ENCODE peak calls at places on chromosomes 13 and 19, in seven cellular contexts. I, F, H, J, N, O and E are unnamed samples.
A peak's percentile ranks its signal among the peaks of the same experiment; 100 is the strongest.

GRCh38 chr19:42216653-42217521 is 590 bp downstream of the DEDD2 start:
- DNase-seq in O (no peak), F (peak; percentile 66), J (peak; percentile 83), I (peak; percentile 44), H (peak; percentile 34), N (peak; percentile 53), E (peak; percentile 11)

GRCh38 chr19:11016591-11016990 is 55.8 kb downstream of the SMARCA4 start:
- DNase-seq in J (no peak), O (no peak), F (no peak), I (no peak), N (no peak), H (no peak), E (peak; percentile 53)

GRCh38 chr19:31266196-31266595 is 83.0 kb downstream of the TSHZ3 start:
- DNase-seq in H (no peak), F (no peak), N (no peak), I (no peak), O (no peak), J (no peak), E (no peak)

GRCh38 chr19:14147797-14148605 is 11.6 kb upstream of the ASF1B start:
- DNase-seq in N (peak; percentile 44), F (peak; percentile 80), O (peak; percentile 78), I (peak; percentile 74), H (peak; percentile 51), J (peak; percentile 58), E (peak; percentile 59)

GRCh38 chr13:98998831-98999634 is 21.2 kb upstream of the DOCK9 start:
- DNase-seq in I (no peak), N (no peak), H (peak; percentile 30), F (no peak), O (no peak), J (no peak), E (peak; percentile 67)

GRCh38 chr19:58555920-58556632 is 1.2 kb upstream of the CHMP2A start:
- DNase-seq in J (no peak), F (no peak), N (no peak), I (no peak), O (no peak), H (no peak), E (no peak)

GRCh38 chr19:19105365-19106060 is 32.8 kb downstream of the TMEM161A start:
- DNase-seq in H (no peak), F (peak; percentile 86), J (peak; percentile 66), N (peak; percentile 12), I (peak; percentile 89), O (no peak), E (peak; percentile 51)

GRCh38 chr13:30510811-30511371 is 45.2 kb upstream of the HMGB1 start:
- DNase-seq in N (no peak), I (no peak), F (no peak), O (no peak), H (no peak), J (no peak), E (peak; percentile 24)

GRCh38 chr13:99505814-99506269 is 4.6 kb downstream of the TM9SF2 start:
- DNase-seq in F (no peak), I (no peak), H (no peak), N (no peak), O (no peak), J (peak; percentile 40), E (peak; percentile 45)

GRCh38 chr19:12956446-12957388 is at the start of gene GADD45GIP1:
- DNase-seq in I (peak; percentile 86), O (peak; percentile 70), H (peak; percentile 84), F (peak; percentile 76), J (peak; percentile 89), N (peak; percentile 52), E (peak; percentile 75)

GRCh38 chr19:37565370-37565669 is 29.3 kb downstream of the ZNF571 start:
- DNase-seq in F (no peak), O (no peak), H (no peak), J (no peak), N (no peak), I (no peak), E (no peak)

GRCh38 chr13:112245959-112246358 is 130.2 kb upstream of the SPACA7 start:
- DNase-seq in N (no peak), O (no peak), J (no peak), H (no peak), F (no peak), I (no peak), E (no peak)

GRCh38 chr19:45767881-45768643 is 990 bp downstream of the SIX5 start:
- DNase-seq in O (no peak), N (peak; percentile 49), J (peak; percentile 66), H (no peak), F (peak; percentile 66), I (no peak), E (peak; percentile 67)

GRCh38 chr13:28822801-28823200 is 2.7 kb downstream of the MTUS2 start:
- DNase-seq in O (no peak), H (no peak), I (no peak), F (no peak), N (no peak), J (no peak), E (no peak)

GRCh38 chr19:4660181-4660791 is 9.9 kb downstream of the MYDGF start:
- DNase-seq in N (no peak), I (peak; percentile 50), J (peak; percentile 71), O (no peak), F (no peak), H (peak; percentile 44), E (no peak)

GRCh38 chr19:29603308-29603707 is 2.8 kb upstream of the POP4 start:
- DNase-seq in N (no peak), O (no peak), J (no peak), F (no peak), I (no peak), H (no peak), E (no peak)

GRCh38 chr13:112873851-112874750 is 94.9 kb upstream of the MCF2L start:
- DNase-seq in O (peak; percentile 60), I (peak; percentile 64), N (peak; percentile 29), J (peak; percentile 81), F (peak; percentile 90), H (peak; percentile 39), E (peak; percentile 58)

GRCh38 chr19:1167687-1168561 is 6.1 kb downstream of the SBNO2 start:
- DNase-seq in O (no peak), H (no peak), J (no peak), N (no peak), I (no peak), F (no peak), E (no peak)

GRCh38 chr19:4933528-4933927 is 24.2 kb downstream of the UHRF1 start:
- DNase-seq in F (no peak), N (no peak), H (no peak), O (no peak), I (no peak), J (no peak), E (peak; percentile 59)

GRCh38 chr13:40120288-40120687 is 464.8 kb downstream of the COG6 start:
- DNase-seq in I (no peak), H (no peak), F (no peak), J (no peak), N (no peak), O (no peak), E (peak; percentile 62)